ENCODE peak calls at places on chromosome 19, in seven cellular contexts. P is activated CD4-positive, alpha-beta T cell treated with anti-CD3 and anti-CD28 coated beads for 24 hours; K is islet precursor cell; A is hippocampal formation; N is NCI-H1105 treated with DMSO at 0.1 percent for 48 hours; C is hypothalamus; Z is NAMALWA. J is an unnamed sample.

GRCh38 chr19:18340990-18341868 is 831 bp downstream of the PGPEP1 start:
- DNase-seq in P (peak), Z (peak), K (no peak), N (peak), A (no peak), C (no peak), J (no peak)

GRCh38 chr19:34298891-34299510 is 44.6 kb downstream of the GARRE1 start:
- DNase-seq in K (no peak), P (no peak), N (no peak), C (no peak), Z (no peak), A (no peak), J (no peak)

GRCh38 chr19:43465468-43466120 is at the start of gene LYPD3:
- DNase-seq in K (peak), C (no peak), P (no peak), Z (no peak), A (no peak), N (no peak), J (no peak)

GRCh38 chr19:49432141-49433073 is 7.2 kb downstream of the GFY start:
- DNase-seq in Z (no peak), N (no peak), K (peak), P (no peak), C (no peak), A (no peak), J (no peak)

GRCh38 chr19:11446652-11447301 is 11.3 kb downstream of the PRKCSH start:
- DNase-seq in A (peak), Z (peak), N (no peak), P (no peak), K (peak), C (peak), J (no peak)

GRCh38 chr19:4914736-4915501 is 5.6 kb downstream of the UHRF1 start:
- DNase-seq in C (no peak), N (no peak), Z (no peak), A (no peak), P (peak), K (peak), J (no peak)

GRCh38 chr19:33627962-33628839 is 6.4 kb downstream of the CHST8 start:
- DNase-seq in K (peak), Z (no peak), P (no peak), N (no peak), A (no peak), C (no peak), J (no peak)

GRCh38 chr19:39929750-39930149 is 4.7 kb downstream of the FCGBP start:
- DNase-seq in N (no peak), Z (no peak), P (no peak), K (no peak), A (no peak), C (no peak), J (no peak)

GRCh38 chr19:51521796-51522195 is 9.7 kb downstream of the SIGLEC6 start:
- DNase-seq in K (no peak), N (no peak), A (no peak), Z (no peak), P (no peak), C (no peak), J (no peak)

GRCh38 chr19:1540353-1540925 is 16.6 kb downstream of the PLK5 start:
- DNase-seq in P (no peak), K (no peak), A (no peak), C (no peak), Z (no peak), N (no peak), J (no peak)

GRCh38 chr19:29478578-29479565 is 46.9 kb upstream of the VSTM2B start:
- DNase-seq in Z (peak), K (peak), N (peak), P (no peak), C (no peak), A (peak), J (no peak)

GRCh38 chr19:14835011-14835410 is at the start of the genes OR7A5 and OR7C1:
- DNase-seq in C (no peak), N (no peak), P (no peak), A (peak), Z (no peak), K (peak), J (no peak)

GRCh38 chr19:1265611-1266115 is 3.5 kb upstream of the CIRBP start:
- DNase-seq in Z (no peak), N (no peak), A (no peak), P (no peak), K (no peak), C (no peak), J (no peak)

GRCh38 chr19:45145270-45146189 is 15.3 kb downstream of the NKPD1 start:
- DNase-seq in A (no peak), Z (no peak), K (no peak), N (no peak), C (no peak), P (no peak), J (no peak)

GRCh38 chr19:21568816-21569496 is 63.6 kb downstream of the ZNF429 start:
- DNase-seq in A (peak), Z (peak), P (peak), C (peak), N (peak), K (no peak), J (peak)

GRCh38 chr19:42113641-42114348 is 18.5 kb downstream of the POU2F2 start:
- DNase-seq in A (no peak), N (peak), Z (peak), C (no peak), P (no peak), K (peak), J (no peak)

GRCh38 chr19:10159610-10160009 is 35.1 kb downstream of the DNMT1 start:
- DNase-seq in A (no peak), Z (no peak), P (no peak), C (no peak), K (no peak), N (no peak), J (no peak)

GRCh38 chr19:30431591-30431990 is 59.4 kb downstream of the ZNF536 start:
- DNase-seq in N (no peak), P (no peak), C (no peak), Z (no peak), K (no peak), A (no peak), J (no peak)

GRCh38 chr19:29543381-29543780 is 17.6 kb downstream of the VSTM2B start:
- DNase-seq in Z (no peak), P (no peak), N (no peak), C (no peak), K (no peak), A (no peak), J (no peak)

GRCh38 chr19:33997690-33998089 is 174.6 kb upstream of the LSM14A start:
- DNase-seq in C (no peak), Z (no peak), P (no peak), K (no peak), A (no peak), N (no peak), J (no peak)

GRCh38 chr19:13014101-13014920 is 19.0 kb downstream of the NFIX start:
- DNase-seq in Z (no peak), A (no peak), N (no peak), C (peak), P (no peak), K (no peak), J (no peak)

GRCh38 chr19:48249502-48250014 is 6.2 kb downstream of the CARD8 start:
- DNase-seq in Z (peak), N (no peak), K (no peak), A (peak), P (peak), C (no peak), J (no peak)

GRCh38 chr19:33193864-33194362 is at the start of gene LRP3:
- DNase-seq in A (no peak), C (no peak), K (no peak), P (no peak), Z (no peak), N (peak), J (peak)

GRCh38 chr19:19120308-19121156 is 17.7 kb downstream of the TMEM161A start:
- DNase-seq in K (peak), A (no peak), Z (peak), P (no peak), C (no peak), N (no peak), J (no peak)

GRCh38 chr19:47839411-47839810 is 17.7 kb downstream of the CRX start:
- DNase-seq in Z (no peak), A (no peak), C (no peak), P (no peak), K (no peak), N (no peak), J (no peak)

GRCh38 chr19:46994141-46994686 is 25.4 kb upstream of the NPAS1 start:
- DNase-seq in P (no peak), A (no peak), N (no peak), Z (no peak), C (no peak), K (no peak), J (no peak)

GRCh38 chr19:32268381-32268780 is 77.0 kb upstream of the ZNF507 start:
- DNase-seq in A (no peak), K (no peak), C (no peak), N (no peak), P (no peak), Z (no peak), J (no peak)

GRCh38 chr19:55554302-55554701 is 9.0 kb upstream of the SBK3 start:
- DNase-seq in K (no peak), C (no peak), A (no peak), P (no peak), Z (no peak), N (no peak), J (no peak)

GRCh38 chr19:4896372-4896771 is 6.3 kb downstream of the ARRDC5 start:
- DNase-seq in C (no peak), N (no peak), A (no peak), Z (no peak), P (no peak), K (no peak), J (no peak)

GRCh38 chr19:49361438-49362047 is 673 bp downstream of the TEAD2 start:
- DNase-seq in P (no peak), Z (peak), A (no peak), C (no peak), N (no peak), K (peak), J (no peak)

GRCh38 chr19:33849551-33850147 is 53.0 kb downstream of the KCTD15 start:
- DNase-seq in A (no peak), Z (no peak), P (no peak), C (no peak), N (no peak), K (no peak), J (no peak)

GRCh38 chr19:44869728-44870470 is 21.2 kb upstream of the TOMM40 start:
- DNase-seq in P (no peak), K (no peak), A (no peak), Z (no peak), N (no peak), C (no peak), J (no peak)

GRCh38 chr19:10888421-10888866 is 17.1 kb downstream of the CARM1 start:
- DNase-seq in A (no peak), N (no peak), C (no peak), Z (no peak), P (no peak), K (no peak), J (no peak)

GRCh38 chr19:31511098-31511497 is 161.9 kb upstream of the TSHZ3 start:
- DNase-seq in Z (no peak), A (no peak), K (peak), N (no peak), C (no peak), P (no peak), J (no peak)